ENCODE peak calls at places on chromosomes 5 and 9, in six cellular contexts. G is SIG-M5; Z is AG04450; H is nephron progenitor cell; B is CD8-positive, alpha-beta T cell; J is RKO. S is an unnamed sample.

GRCh38 chr9:21326526-21327139 is 8.6 kb downstream of the KLHL9 start:
- DNase-seq in J (peak), Z (no peak), H (peak), G (no peak), B (no peak), S (no peak)

GRCh38 chr9:37028425-37029031 is 5.5 kb downstream of the PAX5 start:
- DNase-seq in Z (no peak), J (no peak), H (peak), G (no peak), B (no peak), S (no peak)

GRCh38 chr5:151002250-151002649 is 18.1 kb upstream of the GPX3 start:
- DNase-seq in H (no peak), B (no peak), G (no peak), Z (no peak), J (peak), S (no peak)

GRCh38 chr5:45532826-45533624 is 163.2 kb downstream of the HCN1 start:
- DNase-seq in Z (no peak), H (no peak), G (no peak), B (no peak), J (no peak), S (no peak)

GRCh38 chr5:54091416-54092130 is 218.8 kb downstream of the ARL15 start:
- DNase-seq in Z (no peak), H (no peak), B (no peak), G (no peak), J (no peak), S (no peak)

GRCh38 chr9:69130456-69131441 is 43.3 kb upstream of the TJP2 start:
- DNase-seq in B (no peak), Z (no peak), J (no peak), H (no peak), G (no peak), S (peak)

GRCh38 chr9:131678499-131679111 is 61.3 kb downstream of the RAPGEF1 start:
- DNase-seq in H (no peak), J (peak), B (peak), Z (peak), G (peak), S (peak)

GRCh38 chr5:98031496-98031895 is 742.0 kb upstream of the RGMB start:
- DNase-seq in B (no peak), G (no peak), J (no peak), Z (no peak), H (no peak), S (no peak)

GRCh38 chr5:135310328-135310989 is 88.6 kb downstream of the MACROH2A1 start:
- DNase-seq in H (no peak), G (no peak), B (no peak), Z (peak), J (no peak), S (no peak)

GRCh38 chr9:18060304-18060934 is 413.5 kb upstream of the ADAMTSL1 start:
- DNase-seq in Z (no peak), H (no peak), G (no peak), B (no peak), J (no peak), S (no peak)

GRCh38 chr9:27351438-27351837 is 54.5 kb upstream of the EQTN start:
- DNase-seq in J (no peak), B (no peak), G (no peak), H (no peak), Z (no peak), S (no peak)

GRCh38 chr9:117744856-117745389 is 40.7 kb downstream of the TLR4 start:
- DNase-seq in H (no peak), G (no peak), B (no peak), J (no peak), Z (no peak), S (no peak)

GRCh38 chr9:101409079-101409477 is 10.4 kb downstream of the ZNF189 start:
- DNase-seq in Z (no peak), B (no peak), J (no peak), H (no peak), G (no peak), S (no peak)

GRCh38 chr5:115601709-115602584 is at the start of gene TICAM2:
- DNase-seq in G (no peak), Z (no peak), J (no peak), H (peak), B (peak), S (peak)

GRCh38 chr5:38557792-38558191 is 1.3 kb upstream of the LIFR start:
- DNase-seq in J (no peak), G (no peak), H (no peak), Z (no peak), B (no peak), S (no peak)